ENCODE peak calls at places on chromosomes 4 and X, in seven cellular contexts. N is IMR-90, I is neuronal stem cell, X is H9, E is mesendoderm, A is mesenchymal stem cell, H is H1. G is an unnamed sample.

GRCh38 chr4:47490550-47490949 is 5.5 kb downstream of the ATP10D start:
- DNase-seq in N (no peak), I (no peak), X (peak; percentile 53), E (peak; percentile 70), A (peak; percentile 56), H (no peak), G (peak; percentile 54)

GRCh38 chr4:109655396-109655795 is 47.8 kb downstream of the CASP6 start:
- DNase-seq in N (no peak), I (no peak), X (no peak), E (peak; percentile 70), A (no peak), H (no peak), G (no peak)

GRCh38 chr4:10108818-10109783 is 7.5 kb downstream of the WDR1 start:
- DNase-seq in N (peak; percentile 55), I (no peak), X (no peak), E (no peak), A (peak; percentile 24), H (no peak), G (peak; percentile 65)

GRCh38 chr4:158122501-158122900 is 50.3 kb downstream of the GASK1B start:
- DNase-seq in N (peak; percentile 55), I (no peak), X (no peak), E (no peak), A (peak; percentile 38), H (no peak), G (no peak)

GRCh38 chr4:140085062-140085622 is 68.8 kb downstream of the MAML3 start:
- DNase-seq in N (peak; percentile 56), I (no peak), X (no peak), E (peak; percentile 74), A (peak; percentile 87), H (no peak), G (peak; percentile 68)

GRCh38 chrX:72495041-72495440 is 77.6 kb downstream of the HDAC8 start:
- DNase-seq in N (no peak), I (no peak), X (no peak), E (no peak), A (no peak), H (no peak), G (no peak)

GRCh38 chrX:16594490-16594889 is 55.5 kb upstream of the S100G start:
- DNase-seq in N (no peak), I (no peak), X (no peak), E (no peak), A (no peak), H (no peak), G (no peak)

GRCh38 chr4:177222776-177223175 is 86.9 kb upstream of the NEIL3 start:
- DNase-seq in N (no peak), I (no peak), X (no peak), E (no peak), A (no peak), H (no peak), G (no peak)

GRCh38 chrX:110755611-110756010 is 40.0 kb downstream of the CHRDL1 start:
- DNase-seq in N (no peak), I (no peak), X (no peak), E (no peak), A (no peak), H (no peak), G (no peak)

GRCh38 chrX:49199906-49200771 is at the start of gene SYP:
- DNase-seq in N (peak; percentile 82), I (peak; percentile 78), X (peak; percentile 94), E (peak; percentile 92), A (peak; percentile 81), H (peak; percentile 88), G (peak; percentile 77)

GRCh38 chrX:10007604-10008003 is 40.4 kb downstream of the CLDN34 start:
- DNase-seq in N (peak; percentile 73), I (no peak), X (no peak), E (no peak), A (peak; percentile 59), H (no peak), G (no peak)

GRCh38 chr4:168723020-168723419 is 226.2 kb downstream of the PALLD start:
- DNase-seq in N (peak; percentile 75), I (no peak), X (no peak), E (no peak), A (peak; percentile 59), H (no peak), G (no peak)

GRCh38 chrX:1212532-1212931 is at the start of gene CRLF2:
- DNase-seq in N (no peak), I (no peak), X (no peak), E (no peak), A (peak; percentile 71), H (no peak), G (peak; percentile 18)

GRCh38 chr4:147578057-147578476 is 39.1 kb upstream of the TMEM184C start:
- DNase-seq in N (peak; percentile 99), I (no peak), X (no peak), E (peak; percentile 41), A (peak; percentile 89), H (no peak), G (peak; percentile 86)

GRCh38 chr4:137961051-137961438 is 281.1 kb downstream of the SLC7A11 start:
- DNase-seq in N (no peak), I (no peak), X (no peak), E (no peak), A (peak; percentile 87), H (no peak), G (no peak)

GRCh38 chr4:115851918-115852766 is 738.7 kb upstream of the NDST4 start:
- DNase-seq in N (no peak), I (peak; percentile 40), X (peak; percentile 73), E (peak; percentile 87), A (peak; percentile 64), H (peak; percentile 67), G (peak; percentile 80)

GRCh38 chrX:24526616-24527015 is 61.5 kb downstream of the PDK3 start:
- DNase-seq in N (no peak), I (no peak), X (no peak), E (peak; percentile 16), A (no peak), H (no peak), G (no peak)

GRCh38 chr4:173332963-173333657 is 1.0 kb downstream of the HMGB2 start:
- DNase-seq in N (peak; percentile 1), I (no peak), X (no peak), E (peak; percentile 28), A (peak; percentile 28), H (no peak), G (peak; percentile 14)

GRCh38 chrX:72255445-72255844 is 16.6 kb upstream of the ERCC6L start:
- DNase-seq in N (no peak), I (no peak), X (peak; percentile 47), E (no peak), A (no peak), H (peak; percentile 56), G (no peak)

GRCh38 chrX:112766774-112767173 is 73.9 kb downstream of the AMOT start:
- DNase-seq in N (no peak), I (no peak), X (no peak), E (no peak), A (no peak), H (no peak), G (no peak)

GRCh38 chr4:8414377-8414776 is 26.1 kb downstream of the ACOX3 start:
- DNase-seq in N (no peak), I (no peak), X (no peak), E (no peak), A (no peak), H (no peak), G (no peak)

GRCh38 chr4:27616166-27616565 is 755.5 kb downstream of the STIM2 start:
- DNase-seq in N (no peak), I (no peak), X (no peak), E (no peak), A (no peak), H (no peak), G (peak; percentile 26)

GRCh38 chrX:69038826-69039225 is 126.4 kb downstream of the PJA1 start:
- DNase-seq in N (no peak), I (no peak), X (no peak), E (no peak), A (no peak), H (no peak), G (peak; percentile 38)

GRCh38 chrX:74179071-74179470 is 124.9 kb upstream of the ZCCHC13 start:
- DNase-seq in N (peak; percentile 68), I (no peak), X (no peak), E (no peak), A (peak; percentile 47), H (no peak), G (no peak)

GRCh38 chr4:16591867-16592266 is 306.6 kb downstream of the LDB2 start:
- DNase-seq in N (no peak), I (peak; percentile 72), X (no peak), E (peak; percentile 41), A (no peak), H (no peak), G (no peak)

GRCh38 chr4:2935762-2936743 is 27.2 kb downstream of the NOP14 start:
- DNase-seq in N (no peak), I (no peak), X (no peak), E (no peak), A (no peak), H (no peak), G (no peak)
- H3K4me2 ChIP-seq in N (peak overlapping the region; percentile 100), I (peak overlapping the region; percentile 88), X (peak overlapping the region; percentile 61), E (peak overlapping the region; percentile 25), A (peak overlapping the region; percentile 86), H (peak overlapping the region; percentile 88), G (peak overlapping the region; percentile 97)

DNA sequence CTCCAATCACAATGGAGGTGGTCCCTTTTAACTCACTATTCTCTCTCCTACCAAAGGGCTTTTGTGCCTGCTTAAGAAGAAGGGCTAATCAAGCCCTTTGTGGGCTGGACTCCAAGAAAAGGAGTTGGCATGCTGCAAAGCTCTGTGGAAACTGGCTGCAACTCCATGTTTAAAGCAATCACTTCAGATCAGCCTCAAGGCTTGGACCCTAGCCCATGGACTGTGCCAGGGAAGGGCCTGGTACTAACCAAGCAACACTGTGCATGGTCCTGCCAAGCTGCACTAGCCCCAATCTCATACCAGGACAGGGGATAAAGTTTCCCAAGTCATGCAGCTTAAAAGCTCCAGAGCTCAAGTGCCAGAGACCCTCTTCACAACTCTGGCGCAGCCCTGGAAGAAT is 86.7 kb downstream of the ATP8A1 start:
- DNase-seq in N (no peak), I (peak; percentile 32), X (no peak), E (peak; percentile 7), A (no peak), H (no peak), G (no peak)
- H4K8ac ChIP-seq in N (no peak overlapping the region), I (peak overlapping the region; percentile 70), X (no peak overlapping the region), E (no peak overlapping the region), A (no peak overlapping the region), H (no peak overlapping the region), G (no peak overlapping the region)

GRCh38 chr4:185399466-185399865 is 2.8 kb downstream of the ANKRD37 start:
- DNase-seq in N (no peak), I (no peak), X (no peak), E (no peak), A (no peak), H (no peak), G (no peak)

GRCh38 chr4:185396724-185397402 is at the start of gene ANKRD37:
- DNase-seq in N (peak; percentile 19), I (no peak), X (peak; percentile 69), E (peak; percentile 76), A (peak; percentile 45), H (peak; percentile 92), G (peak; percentile 88)

GRCh38 chr4:185395255-185395955 is at the start of gene LRP2BP:
- DNase-seq in N (no peak), I (no peak), X (no peak), E (no peak), A (peak; percentile 7), H (no peak), G (no peak)

GRCh38 chr4:185395956-185396723 is 416 bp upstream of the LRP2BP start:
- DNase-seq in N (peak; percentile 97), I (peak; percentile 96), X (peak; percentile 96), E (peak; percentile 97), A (peak; percentile 96), H (no peak), G (peak; percentile 99)

GRCh38 chr4:185398618-185399017 is 2.0 kb downstream of the ANKRD37 start:
- DNase-seq in N (no peak), I (no peak), X (no peak), E (no peak), A (no peak), H (no peak), G (no peak)
- H3K4me2 ChIP-seq in N (no peak overlapping the region), I (no peak overlapping the region), X (no peak overlapping the region), E (no peak overlapping the region), A (no peak overlapping the region), H (no peak overlapping the region), G (no peak overlapping the region)

GRCh38 chr4:113849771-113850170 is 88.2 kb upstream of the CAMK2D start:
- DNase-seq in N (peak; percentile 61), I (no peak), X (no peak), E (no peak), A (no peak), H (no peak), G (no peak)
- H4K8ac ChIP-seq in N (no peak overlapping the region), I (no peak overlapping the region), X (no peak overlapping the region), E (no peak overlapping the region), A (no peak overlapping the region), H (no peak overlapping the region), G (no peak overlapping the region)